ENCODE peak calls at places on chromosomes 6 and 20, in eight cellular contexts. One of them, this sample, is unnamed.

GRCh38 chr6:36545767-36546663 is 1.3 kb downstream of the STK38 start:
- DNase-seq in MM.1S: peak; percentile 23
- DNase-seq in tibial nerve: no peak
- DNase-seq in HFF-Myc: no peak
- DNase-seq in lower leg skin: no peak
- DNase-seq in endothelial cell: peak; percentile 4
- DNase-seq in CD4-positive, alpha-beta T cell: no peak
- DNase-seq in OCI-LY7: peak; percentile 47
- DNase-seq in this sample: no peak

GRCh38 chr6:96899019-96899418 is 1.3 kb upstream of the NDUFAF4 start:
- DNase-seq in MM.1S: peak; percentile 47
- DNase-seq in tibial nerve: no peak
- DNase-seq in HFF-Myc: peak; percentile 32
- DNase-seq in lower leg skin: peak; percentile 18
- DNase-seq in endothelial cell: peak; percentile 11
- DNase-seq in CD4-positive, alpha-beta T cell: no peak
- DNase-seq in OCI-LY7: peak; percentile 40
- DNase-seq in this sample: no peak

GRCh38 chr20:14992071-14992654 is 654.8 kb upstream of the FLRT3 start:
- DNase-seq in MM.1S: no peak
- DNase-seq in tibial nerve: no peak
- DNase-seq in HFF-Myc: no peak
- DNase-seq in lower leg skin: no peak
- DNase-seq in endothelial cell: no peak
- DNase-seq in CD4-positive, alpha-beta T cell: no peak
- DNase-seq in OCI-LY7: no peak
- DNase-seq in this sample: no peak

GRCh38 chr6:53301801-53302537 is 46.8 kb downstream of the ELOVL5 start:
- DNase-seq in MM.1S: no peak
- DNase-seq in tibial nerve: no peak
- DNase-seq in HFF-Myc: no peak
- DNase-seq in lower leg skin: no peak
- DNase-seq in endothelial cell: no peak
- DNase-seq in CD4-positive, alpha-beta T cell: no peak
- DNase-seq in OCI-LY7: no peak
- DNase-seq in this sample: no peak

GRCh38 chr6:56693246-56693607 is 50.5 kb upstream of the DST start:
- DNase-seq in MM.1S: no peak
- DNase-seq in tibial nerve: peak; percentile 77
- DNase-seq in HFF-Myc: no peak
- DNase-seq in lower leg skin: peak; percentile 83
- DNase-seq in endothelial cell: no peak
- DNase-seq in CD4-positive, alpha-beta T cell: no peak
- DNase-seq in OCI-LY7: no peak
- DNase-seq in this sample: no peak

GRCh38 chr6:53309059-53309896 is 39.5 kb downstream of the ELOVL5 start:
- DNase-seq in MM.1S: peak; percentile 90
- DNase-seq in tibial nerve: no peak
- DNase-seq in HFF-Myc: no peak
- DNase-seq in lower leg skin: no peak
- DNase-seq in endothelial cell: no peak
- DNase-seq in CD4-positive, alpha-beta T cell: no peak
- DNase-seq in OCI-LY7: peak; percentile 95
- DNase-seq in this sample: no peak

GRCh38 chr20:32477594-32478512 is 107.3 kb downstream of the NOL4L start:
- DNase-seq in MM.1S: no peak
- DNase-seq in tibial nerve: no peak
- DNase-seq in HFF-Myc: no peak
- DNase-seq in lower leg skin: no peak
- DNase-seq in endothelial cell: no peak
- DNase-seq in CD4-positive, alpha-beta T cell: no peak
- DNase-seq in OCI-LY7: no peak
- DNase-seq in this sample: no peak

GRCh38 chr6:121811106-121811505 is 375.7 kb downstream of the GJA1 start:
- DNase-seq in MM.1S: no peak
- DNase-seq in tibial nerve: no peak
- DNase-seq in HFF-Myc: no peak
- DNase-seq in lower leg skin: no peak
- DNase-seq in endothelial cell: no peak
- DNase-seq in CD4-positive, alpha-beta T cell: no peak
- DNase-seq in OCI-LY7: no peak
- DNase-seq in this sample: no peak

GRCh38 chr6:41074692-41075436 is 2.1 kb downstream of the NFYA start:
- DNase-seq in MM.1S: no peak
- DNase-seq in tibial nerve: no peak
- DNase-seq in HFF-Myc: no peak
- DNase-seq in lower leg skin: no peak
- DNase-seq in endothelial cell: no peak
- DNase-seq in CD4-positive, alpha-beta T cell: no peak
- DNase-seq in OCI-LY7: no peak
- DNase-seq in this sample: no peak

GRCh38 chr20:63738687-63739128 is 868 bp upstream of the SLC2A4RG start:
- DNase-seq in MM.1S: peak; percentile 74
- DNase-seq in tibial nerve: peak; percentile 49
- DNase-seq in HFF-Myc: no peak
- DNase-seq in lower leg skin: peak; percentile 44
- DNase-seq in endothelial cell: peak; percentile 60
- DNase-seq in CD4-positive, alpha-beta T cell: peak; percentile 42
- DNase-seq in OCI-LY7: peak; percentile 32
- DNase-seq in this sample: no peak

GRCh38 chr6:118387921-118388701 is 160.0 kb upstream of the PLN start:
- DNase-seq in MM.1S: no peak
- DNase-seq in tibial nerve: no peak
- DNase-seq in HFF-Myc: peak; percentile 78
- DNase-seq in lower leg skin: no peak
- DNase-seq in endothelial cell: no peak
- DNase-seq in CD4-positive, alpha-beta T cell: no peak
- DNase-seq in OCI-LY7: no peak
- DNase-seq in this sample: no peak

GRCh38 chr6:18488526-18489270 is 101.5 kb downstream of the RNF144B start:
- DNase-seq in MM.1S: no peak
- DNase-seq in tibial nerve: no peak
- DNase-seq in HFF-Myc: no peak
- DNase-seq in lower leg skin: no peak
- DNase-seq in endothelial cell: no peak
- DNase-seq in CD4-positive, alpha-beta T cell: no peak
- DNase-seq in OCI-LY7: no peak
- DNase-seq in this sample: no peak

GRCh38 chr20:23652371-23652770 is 14.6 kb upstream of the CST3 start:
- DNase-seq in MM.1S: no peak
- DNase-seq in tibial nerve: no peak
- DNase-seq in HFF-Myc: no peak
- DNase-seq in lower leg skin: no peak
- DNase-seq in endothelial cell: no peak
- DNase-seq in CD4-positive, alpha-beta T cell: no peak
- DNase-seq in OCI-LY7: no peak
- DNase-seq in this sample: no peak

GRCh38 chr6:30071081-30071818 is 4.3 kb downstream of the PPP1R11 start:
- DNase-seq in MM.1S: no peak
- DNase-seq in tibial nerve: no peak
- DNase-seq in HFF-Myc: no peak
- DNase-seq in lower leg skin: no peak
- DNase-seq in endothelial cell: peak; percentile 64
- DNase-seq in CD4-positive, alpha-beta T cell: no peak
- DNase-seq in OCI-LY7: no peak
- DNase-seq in this sample: no peak

GRCh38 chr6:35061651-35062410 is 79.3 kb downstream of the TCP11 start:
- DNase-seq in MM.1S: no peak
- DNase-seq in tibial nerve: no peak
- DNase-seq in HFF-Myc: no peak
- DNase-seq in lower leg skin: no peak
- DNase-seq in endothelial cell: no peak
- DNase-seq in CD4-positive, alpha-beta T cell: no peak
- DNase-seq in OCI-LY7: no peak
- DNase-seq in this sample: no peak

GRCh38 chr20:54029176-54029575 is 41.2 kb downstream of the BCAS1 start:
- DNase-seq in MM.1S: no peak
- DNase-seq in tibial nerve: no peak
- DNase-seq in HFF-Myc: no peak
- DNase-seq in lower leg skin: peak; percentile 55
- DNase-seq in endothelial cell: no peak
- DNase-seq in CD4-positive, alpha-beta T cell: no peak
- DNase-seq in OCI-LY7: no peak
- DNase-seq in this sample: no peak

GRCh38 chr6:4615891-4616290 is 160.3 kb upstream of the CDYL start:
- DNase-seq in MM.1S: no peak
- DNase-seq in tibial nerve: no peak
- DNase-seq in HFF-Myc: no peak
- DNase-seq in lower leg skin: no peak
- DNase-seq in endothelial cell: no peak
- DNase-seq in CD4-positive, alpha-beta T cell: no peak
- DNase-seq in OCI-LY7: no peak
- DNase-seq in this sample: no peak

GRCh38 chr6:551405-551804 is 105.5 kb downstream of the HUS1B start:
- DNase-seq in MM.1S: no peak
- DNase-seq in tibial nerve: no peak
- DNase-seq in HFF-Myc: peak; percentile 21
- DNase-seq in lower leg skin: no peak
- DNase-seq in endothelial cell: no peak
- DNase-seq in CD4-positive, alpha-beta T cell: no peak
- DNase-seq in OCI-LY7: peak; percentile 46
- DNase-seq in this sample: no peak

DNA sequence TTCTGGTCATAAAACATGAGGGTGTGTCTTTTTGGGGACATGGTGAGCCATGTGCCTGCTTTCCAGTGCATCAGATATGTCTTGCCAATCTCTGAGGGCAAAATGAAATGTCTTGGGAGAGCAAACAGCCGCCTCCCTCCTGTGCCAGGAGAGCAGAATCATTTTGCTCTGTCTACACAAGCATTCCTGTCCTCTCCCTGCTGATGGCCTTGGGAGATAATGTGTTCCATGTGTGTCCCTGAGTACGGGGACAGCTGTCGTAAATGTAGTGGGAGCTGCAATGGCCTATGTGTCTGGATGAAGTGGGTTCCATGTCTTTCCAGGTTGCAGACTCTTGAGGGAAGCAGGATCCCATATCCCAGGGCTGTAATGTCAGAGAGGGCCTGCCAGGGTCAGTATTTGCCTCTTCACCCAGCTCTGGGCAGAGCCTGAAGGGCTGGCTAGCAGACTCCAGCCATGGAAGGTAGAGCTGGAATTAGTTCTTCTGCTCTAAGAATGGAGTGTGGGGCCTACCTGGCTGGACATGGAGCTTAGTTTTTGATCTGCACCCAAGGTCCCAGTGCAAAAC is 40.4 kb downstream of the MAFB start:
- DNase-seq in MM.1S: no peak
- DNase-seq in tibial nerve: no peak
- DNase-seq in HFF-Myc: no peak
- DNase-seq in lower leg skin: no peak
- DNase-seq in endothelial cell: no peak
- DNase-seq in CD4-positive, alpha-beta T cell: no peak
- DNase-seq in OCI-LY7: no peak
- DNase-seq in this sample: no peak
- TF ChIP-seq CTCF in MM.1S: no peak
- TF ChIP-seq CTCF in tibial nerve: no peak
- TF ChIP-seq CTCF in HFF-Myc: no peak
- TF ChIP-seq CTCF in lower leg skin: no peak
- TF ChIP-seq CTCF in endothelial cell: no peak
- TF ChIP-seq CTCF in CD4-positive, alpha-beta T cell: no peak
- TF ChIP-seq CTCF in OCI-LY7: no peak
- TF ChIP-seq CTCF in this sample: no peak

DNA sequence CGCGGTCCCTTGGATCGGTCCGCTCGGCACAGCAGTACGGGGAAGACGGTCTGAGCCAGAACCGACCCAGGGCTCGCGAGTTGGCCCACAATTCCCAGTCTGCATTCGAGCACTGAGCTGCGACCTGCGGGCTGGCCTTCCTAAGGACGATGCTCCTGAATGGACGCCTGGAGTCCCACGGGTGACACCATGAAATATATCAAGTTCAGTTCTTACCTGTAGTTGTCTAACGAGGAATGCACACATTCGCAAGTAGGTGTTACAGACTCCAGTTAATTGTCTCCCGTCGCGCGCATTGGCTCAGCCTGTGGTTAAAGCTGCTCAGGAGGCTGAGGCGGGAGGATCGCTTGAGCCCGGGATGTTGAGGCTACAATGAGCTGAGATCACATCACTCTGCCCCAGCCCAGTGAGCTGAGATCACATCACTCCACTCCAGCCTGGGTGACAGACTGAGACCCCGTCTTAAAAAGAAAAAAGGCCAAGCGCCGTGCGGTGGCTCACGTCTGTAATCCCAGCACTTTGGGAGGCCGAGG is 802 bp downstream of the PEX7 start:
- DNase-seq in MM.1S: no peak
- DNase-seq in tibial nerve: no peak
- DNase-seq in HFF-Myc: no peak
- DNase-seq in lower leg skin: no peak
- DNase-seq in endothelial cell: no peak
- DNase-seq in CD4-positive, alpha-beta T cell: no peak
- DNase-seq in OCI-LY7: no peak
- DNase-seq in this sample: no peak
- TF ChIP-seq CTCF in MM.1S: no peak
- TF ChIP-seq CTCF in tibial nerve: no peak
- TF ChIP-seq CTCF in HFF-Myc: no peak
- TF ChIP-seq CTCF in lower leg skin: no peak
- TF ChIP-seq CTCF in endothelial cell: no peak
- TF ChIP-seq CTCF in CD4-positive, alpha-beta T cell: no peak
- TF ChIP-seq CTCF in OCI-LY7: no peak
- TF ChIP-seq CTCF in this sample: peak; percentile 36

DNA sequence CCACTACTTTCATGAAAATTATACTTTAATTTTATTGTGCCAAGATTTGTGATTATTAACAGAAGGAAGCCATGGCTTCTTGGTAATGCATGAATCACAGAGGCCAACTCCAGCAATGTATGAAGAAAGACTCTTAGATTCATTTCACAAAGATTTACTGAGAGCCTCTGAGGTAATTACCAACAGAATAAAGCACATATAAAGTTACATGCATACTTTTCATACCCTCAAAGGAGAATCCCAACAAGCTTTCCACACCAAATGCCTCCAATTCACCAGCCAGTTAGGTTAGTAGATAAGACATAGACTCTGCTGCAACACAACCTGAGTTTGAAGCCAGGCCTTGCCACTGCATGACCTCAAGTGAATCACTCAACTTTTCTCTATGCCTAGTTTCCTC is 41.9 kb downstream of the HBS1L start:
- DNase-seq in MM.1S: no peak
- DNase-seq in tibial nerve: no peak
- DNase-seq in HFF-Myc: no peak
- DNase-seq in lower leg skin: no peak
- DNase-seq in endothelial cell: no peak
- DNase-seq in CD4-positive, alpha-beta T cell: no peak
- DNase-seq in OCI-LY7: no peak
- DNase-seq in this sample: no peak
- TF ChIP-seq CTCF in MM.1S: no peak
- TF ChIP-seq CTCF in tibial nerve: no peak
- TF ChIP-seq CTCF in HFF-Myc: no peak
- TF ChIP-seq CTCF in lower leg skin: no peak
- TF ChIP-seq CTCF in endothelial cell: no peak
- TF ChIP-seq CTCF in CD4-positive, alpha-beta T cell: no peak
- TF ChIP-seq CTCF in OCI-LY7: no peak
- TF ChIP-seq CTCF in this sample: no peak

DNA sequence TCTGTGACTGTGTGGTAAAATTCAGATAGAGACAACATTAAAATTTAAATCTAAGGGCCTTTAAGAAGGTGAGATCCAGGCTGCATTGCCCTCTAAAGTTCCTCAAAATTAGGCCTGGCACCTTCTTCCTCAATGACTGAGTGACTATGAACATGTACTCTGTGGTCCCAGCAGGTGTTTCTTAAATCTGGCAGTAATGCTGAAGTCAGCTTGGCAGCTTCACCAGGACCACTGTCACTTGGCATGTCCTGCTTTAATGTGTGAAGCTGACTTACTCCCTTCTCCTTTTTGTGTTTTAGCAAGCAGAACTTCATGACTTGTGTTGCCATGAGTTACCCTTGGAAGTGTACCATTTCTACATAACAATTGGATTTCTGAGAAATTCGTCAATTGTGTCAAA is 141.7 kb downstream of the NKAIN2 start:
- DNase-seq in MM.1S: peak; percentile 27
- DNase-seq in tibial nerve: no peak
- DNase-seq in HFF-Myc: no peak
- DNase-seq in lower leg skin: no peak
- DNase-seq in endothelial cell: no peak
- DNase-seq in CD4-positive, alpha-beta T cell: no peak
- DNase-seq in OCI-LY7: no peak
- DNase-seq in this sample: no peak
- TF ChIP-seq CTCF in MM.1S: no peak
- TF ChIP-seq CTCF in tibial nerve: no peak
- TF ChIP-seq CTCF in HFF-Myc: no peak
- TF ChIP-seq CTCF in lower leg skin: no peak
- TF ChIP-seq CTCF in endothelial cell: no peak
- TF ChIP-seq CTCF in CD4-positive, alpha-beta T cell: no peak
- TF ChIP-seq CTCF in OCI-LY7: no peak
- TF ChIP-seq CTCF in this sample: no peak